ENCODE peak calls at places on chromosome 21, in four cellular contexts. F is H1, G is GM12878, R is HepG2. T is an unnamed sample.

GRCh38 chr21:25903599-25903998 is 168.8 kb downstream of the GABPA start:
- DNase-seq in G (peak), F (no peak), R (no peak), T (no peak)

GRCh38 chr21:42125571-42126544 is 54.7 kb downstream of the UMODL1 start:
- DNase-seq in F (no peak), R (peak), G (no peak), T (peak)

GRCh38 chr21:31559368-31560119 is 99.9 kb upstream of the SOD1 start:
- DNase-seq in G (peak), F (peak), R (no peak), T (no peak)

GRCh38 chr21:18869105-18869504 is 465.5 kb upstream of the TMPRSS15 start:
- DNase-seq in F (no peak), G (no peak), R (no peak), T (no peak)

GRCh38 chr21:41585199-41585994 is 77.4 kb upstream of the TMPRSS2 start:
- DNase-seq in G (no peak), R (no peak), F (no peak), T (no peak)

GRCh38 chr21:42199488-42200463 is 19.2 kb upstream of the ABCG1 start:
- DNase-seq in G (peak), R (peak), F (no peak), T (no peak)

GRCh38 chr21:15421521-15421920 is 308.3 kb upstream of the USP25 start:
- DNase-seq in R (no peak), F (no peak), G (no peak), T (no peak)

GRCh38 chr21:41907496-41908258 is 28.5 kb upstream of the PRDM15 start:
- DNase-seq in G (no peak), R (no peak), F (no peak), T (no peak)

GRCh38 chr21:41170442-41170841 is 2.5 kb downstream of the BACE2 start:
- DNase-seq in G (no peak), F (no peak), R (peak), T (peak)

GRCh38 chr21:27564684-27565280 is 597.9 kb upstream of the ADAMTS5 start:
- DNase-seq in R (no peak), F (peak), G (no peak), T (peak)

GRCh38 chr21:42062543-42063022 is 8.5 kb upstream of the UMODL1 start:
- DNase-seq in R (no peak), G (peak), F (no peak), T (no peak)

GRCh38 chr21:23162213-23162946 is 2164.2 kb downstream of the NCAM2 start:
- DNase-seq in G (no peak), F (no peak), R (no peak), T (no peak)

GRCh38 chr21:28856588-28857250 is 136.0 kb downstream of the LTN1 start:
- DNase-seq in G (no peak), F (no peak), R (peak), T (no peak)

GRCh38 chr21:43832158-43832550 is 32.9 kb upstream of the AGPAT3 start:
- DNase-seq in R (no peak), G (no peak), F (no peak), T (no peak)

GRCh38 chr21:42836767-42837301 is 42.5 kb downstream of the WDR4 start:
- DNase-seq in F (no peak), G (no peak), R (no peak), T (no peak)

GRCh38 chr21:22561946-22562345 is 1563.7 kb downstream of the NCAM2 start:
- DNase-seq in G (no peak), R (no peak), F (no peak), T (no peak)

GRCh38 chr21:31366825-31367224 is 22.8 kb upstream of the TIAM1 start:
- DNase-seq in G (no peak), R (no peak), F (no peak), T (no peak)

GRCh38 chr21:42687796-42688195 is 34.4 kb downstream of the PDE9A start:
- DNase-seq in G (no peak), R (no peak), F (no peak), T (no peak)

GRCh38 chr21:41369105-41369914 is 7.5 kb downstream of the MX2 start:
- DNase-seq in G (peak), F (no peak), R (peak), T (no peak)

GRCh38 chr21:42021751-42022430 is 11.7 kb upstream of the ZBTB21 start:
- DNase-seq in G (no peak), R (no peak), F (no peak), T (no peak)

GRCh38 chr21:33419538-33420123 is 16.4 kb downstream of the IFNGR2 start:
- DNase-seq in F (no peak), R (no peak), G (no peak), T (no peak)

GRCh38 chr21:19810779-19811178 is 1187.4 kb upstream of the NCAM2 start:
- DNase-seq in R (no peak), G (no peak), F (no peak), T (no peak)

GRCh38 chr21:33370292-33370691 is 32.9 kb upstream of the IFNGR2 start:
- DNase-seq in G (no peak), R (no peak), F (no peak), T (no peak)

GRCh38 chr21:41953831-41954653 is at the start of gene C2CD2:
- DNase-seq in R (peak), F (no peak), G (no peak), T (peak)

GRCh38 chr21:31895069-31895851 is 22.4 kb downstream of the HUNK start:
- DNase-seq in R (peak), F (no peak), G (no peak), T (no peak)

GRCh38 chr21:35342440-35342839 is 293.3 kb upstream of the RUNX1 start:
- DNase-seq in G (peak), F (no peak), R (no peak), T (no peak)
- TF ChIP-seq BRCA1 in G (no peak), F (no peak), R (no peak), T (no peak)

DNA sequence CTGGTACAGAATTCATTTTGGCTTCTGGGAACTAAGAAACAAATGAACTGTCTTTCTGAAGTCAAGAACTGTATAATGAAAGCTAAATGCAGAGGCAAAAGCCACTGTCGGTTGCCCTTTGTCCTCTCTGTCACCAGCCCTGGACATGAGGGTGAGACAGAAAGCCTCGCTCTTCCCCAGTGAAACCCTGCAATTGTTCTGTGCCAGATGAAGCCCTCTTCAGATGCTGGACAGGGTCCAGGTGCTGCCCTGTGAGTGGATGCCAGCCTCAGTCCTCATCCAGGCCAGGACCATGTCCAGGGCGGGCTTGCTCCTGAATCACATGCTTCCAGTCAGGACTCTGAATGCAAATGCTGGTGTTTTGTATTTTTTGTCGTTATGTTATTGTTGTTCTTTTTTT is 138.7 kb downstream of the RUNX1 start:
- DNase-seq in F (no peak), G (no peak), R (peak), T (no peak)
- TF ChIP-seq BRCA1 in F (no peak), G (no peak), R (no peak), T (no peak)

DNA sequence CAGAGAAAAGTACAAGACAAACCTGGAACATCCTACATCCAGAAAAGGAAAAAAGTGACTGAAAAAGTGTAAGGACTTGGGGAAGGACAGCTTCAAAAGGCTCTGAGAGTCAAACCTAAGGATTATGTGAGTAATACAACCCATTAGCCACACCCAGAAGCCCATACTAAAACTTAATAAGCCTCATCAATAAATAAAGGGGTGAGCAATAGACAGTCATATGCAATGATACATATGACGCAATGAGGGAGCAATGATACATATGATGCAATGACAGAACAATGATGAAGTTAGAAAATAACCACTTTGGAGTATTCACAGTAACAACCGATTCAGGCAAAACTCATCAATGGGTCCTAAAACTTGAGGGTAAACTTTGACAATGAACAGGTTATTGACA is 50.1 kb downstream of the BRWD1 start:
- DNase-seq in G (no peak), F (no peak), R (no peak), T (no peak)
- TF ChIP-seq BRCA1 in G (no peak), F (no peak), R (no peak), T (no peak)

DNA sequence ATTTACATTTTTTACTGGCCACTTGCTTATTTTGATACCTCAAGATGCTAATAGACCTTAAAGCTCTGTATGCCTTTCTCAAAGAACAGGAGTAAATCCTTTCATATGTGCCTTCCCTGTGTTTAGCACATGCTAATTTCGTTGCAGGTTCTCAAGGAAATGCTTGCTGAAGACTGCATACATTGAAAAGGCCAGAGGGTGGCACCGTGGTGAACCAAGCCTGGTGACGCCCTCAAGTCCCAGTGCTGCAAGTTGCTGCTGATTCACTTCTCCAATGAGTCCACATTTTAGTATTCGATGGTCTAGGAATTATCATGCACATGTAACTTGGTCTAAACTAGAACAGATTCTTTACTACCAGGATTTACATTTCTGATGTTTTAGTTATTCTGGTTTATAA is 94.1 kb downstream of the CLDN17 start:
- DNase-seq in F (peak), G (no peak), R (no peak), T (no peak)
- TF ChIP-seq BRCA1 in F (no peak), G (no peak), R (no peak), T (no peak)

GRCh38 chr21:46557919-46558392 is 46.9 kb downstream of the S100B start:
- DNase-seq in R (no peak), F (no peak), G (no peak), T (no peak)

GRCh38 chr21:46556802-46557201 is 48.1 kb downstream of the S100B start:
- DNase-seq in F (no peak), R (no peak), G (no peak), T (no peak)

GRCh38 chr21:46555678-46556077 is 49.2 kb downstream of the S100B start:
- DNase-seq in F (no peak), R (no peak), G (no peak), T (no peak)

GRCh38 chr21:46559291-46559983 is 45.4 kb downstream of the S100B start:
- DNase-seq in G (peak), F (no peak), R (peak), T (no peak)

DNA sequence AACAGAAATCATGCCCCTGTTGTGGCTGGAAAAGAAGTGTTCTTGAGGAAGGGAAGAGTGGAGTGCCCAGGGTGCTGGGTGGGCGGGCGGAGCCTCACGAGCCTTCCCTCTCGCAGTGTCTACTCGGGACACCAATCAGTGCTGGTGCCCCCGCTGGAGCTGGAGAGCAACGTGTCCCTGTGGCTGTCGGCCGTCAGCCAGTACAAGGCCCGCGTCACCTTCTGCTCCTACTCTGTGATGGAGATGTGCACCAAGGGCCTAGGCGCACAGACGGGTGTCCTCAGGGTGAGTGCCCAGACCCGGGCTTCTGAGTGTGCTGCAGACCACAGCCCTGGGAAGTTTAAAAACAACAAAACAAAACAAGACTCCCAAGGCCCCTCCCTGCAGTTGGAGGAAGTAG is 47.4 kb downstream of the S100B start:
- DNase-seq in G (no peak), R (no peak), F (no peak), T (no peak)
- TF ChIP-seq BRCA1 in G (no peak), R (no peak), F (no peak), T (no peak)

GRCh38 chr21:45470087-45470515 is 65.1 kb downstream of the COL18A1 start:
- DNase-seq in G (no peak), R (no peak), F (no peak), T (no peak)
- TF ChIP-seq BRCA1 in G (no peak), R (no peak), F (no peak), T (no peak)

DNA sequence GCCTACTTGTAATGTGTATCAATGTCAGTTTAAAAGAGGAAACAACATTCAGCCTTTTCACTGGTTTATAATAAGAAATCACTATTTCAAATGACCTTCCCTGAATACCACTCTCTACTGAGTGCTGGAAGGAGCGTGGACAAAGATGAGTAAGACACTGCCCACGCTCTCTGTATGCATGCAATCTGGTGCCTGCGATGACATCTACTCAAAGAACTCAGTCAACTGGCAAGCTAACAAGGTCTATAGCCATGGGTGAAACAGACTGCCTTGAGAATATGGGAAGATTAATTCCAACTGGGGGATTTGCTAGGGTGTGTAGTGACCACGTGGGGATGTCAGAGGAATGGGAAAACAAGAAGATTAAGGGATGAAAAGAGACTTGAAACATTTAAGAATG is 49.4 kb upstream of the CXADR start:
- DNase-seq in F (no peak), R (peak), G (no peak), T (no peak)
- TF ChIP-seq BRCA1 in F (no peak), R (no peak), G (no peak), T (no peak)

GRCh38 chr21:36436829-36437744 is 42.8 kb downstream of the CLDN14 start:
- DNase-seq in R (no peak), G (no peak), F (no peak), T (no peak)
- TF ChIP-seq BRCA1 in R (no peak), G (no peak), F (no peak), T (no peak)

GRCh38 chr21:36419996-36420395 is 34.8 kb downstream of the CHAF1B start:
- DNase-seq in F (peak), R (peak), G (no peak), T (peak)
- TF ChIP-seq BRCA1 in F (no peak), R (no peak), G (no peak), T (no peak)